ENCODE peak calls at places on chromosomes 1 and 21, in seven cellular contexts. One of them, this sample, is unnamed.
A peak's percentile ranks its signal among the peaks of the same experiment; 100 is the strongest.

GRCh38 chr21:42553435-42553834 is 39.8 kb downstream of the SLC37A1 start:
- DNase-seq in GM12878: no peak
- DNase-seq in GM23338: no peak
- DNase-seq in HepG2: no peak
- DNase-seq in HCT116: no peak
- DNase-seq in SK-N-SH: no peak
- DNase-seq in K562: no peak
- DNase-seq in this sample: no peak

GRCh38 chr1:40762144-40762923 is 21.3 kb upstream of the KCNQ4 start:
- DNase-seq in GM12878: peak; percentile 31
- DNase-seq in GM23338: no peak
- DNase-seq in HepG2: no peak
- DNase-seq in HCT116: no peak
- DNase-seq in SK-N-SH: no peak
- DNase-seq in K562: no peak
- DNase-seq in this sample: no peak

GRCh38 chr1:173052681-173053196 is 2.0 kb upstream of the TNFSF18 start:
- DNase-seq in GM12878: no peak
- DNase-seq in GM23338: no peak
- DNase-seq in HepG2: no peak
- DNase-seq in HCT116: peak; percentile 49
- DNase-seq in SK-N-SH: no peak
- DNase-seq in K562: no peak
- DNase-seq in this sample: no peak

GRCh38 chr1:54553781-54554313 is 5.8 kb downstream of the ACOT11 start:
- DNase-seq in GM12878: no peak
- DNase-seq in GM23338: no peak
- DNase-seq in HepG2: no peak
- DNase-seq in HCT116: no peak
- DNase-seq in SK-N-SH: no peak
- DNase-seq in K562: no peak
- DNase-seq in this sample: no peak

GRCh38 chr1:47023268-47024137 is at the start of gene CYP4X1:
- DNase-seq in GM12878: no peak
- DNase-seq in GM23338: peak; percentile 71
- DNase-seq in HepG2: no peak
- DNase-seq in HCT116: no peak
- DNase-seq in SK-N-SH: peak; percentile 11
- DNase-seq in K562: no peak
- DNase-seq in this sample: no peak

GRCh38 chr1:232793944-232794343 is 11.3 kb upstream of the MAP10 start:
- DNase-seq in GM12878: no peak
- DNase-seq in GM23338: no peak
- DNase-seq in HepG2: no peak
- DNase-seq in HCT116: peak; percentile 2
- DNase-seq in SK-N-SH: no peak
- DNase-seq in K562: no peak
- DNase-seq in this sample: peak; percentile 56

GRCh38 chr21:16708431-16708830 is 804.4 kb upstream of the CXADR start:
- DNase-seq in GM12878: no peak
- DNase-seq in GM23338: no peak
- DNase-seq in HepG2: no peak
- DNase-seq in HCT116: no peak
- DNase-seq in SK-N-SH: no peak
- DNase-seq in K562: no peak
- DNase-seq in this sample: no peak

GRCh38 chr1:180270767-180271639 is 40.9 kb downstream of the LHX4 start:
- DNase-seq in GM12878: no peak
- DNase-seq in GM23338: peak; percentile 27
- DNase-seq in HepG2: peak; percentile 30
- DNase-seq in HCT116: no peak
- DNase-seq in SK-N-SH: no peak
- DNase-seq in K562: peak; percentile 80
- DNase-seq in this sample: no peak

GRCh38 chr1:29438991-29439390 is 202.7 kb downstream of the PTPRU start:
- DNase-seq in GM12878: no peak
- DNase-seq in GM23338: no peak
- DNase-seq in HepG2: no peak
- DNase-seq in HCT116: no peak
- DNase-seq in SK-N-SH: no peak
- DNase-seq in K562: no peak
- DNase-seq in this sample: no peak

GRCh38 chr1:5856246-5856815 is 135.9 kb downstream of the NPHP4 start:
- DNase-seq in GM12878: no peak
- DNase-seq in GM23338: peak; percentile 14
- DNase-seq in HepG2: peak; percentile 11
- DNase-seq in HCT116: peak; percentile 4
- DNase-seq in SK-N-SH: no peak
- DNase-seq in K562: peak; percentile 24
- DNase-seq in this sample: no peak

GRCh38 chr1:185479781-185480180 is 162.7 kb upstream of the IVNS1ABP start:
- DNase-seq in GM12878: no peak
- DNase-seq in GM23338: no peak
- DNase-seq in HepG2: no peak
- DNase-seq in HCT116: no peak
- DNase-seq in SK-N-SH: no peak
- DNase-seq in K562: no peak
- DNase-seq in this sample: no peak

GRCh38 chr1:65422241-65423203 is 2.1 kb downstream of the LEPR start:
- DNase-seq in GM12878: no peak
- DNase-seq in GM23338: no peak
- DNase-seq in HepG2: no peak
- DNase-seq in HCT116: no peak
- DNase-seq in SK-N-SH: no peak
- DNase-seq in K562: peak; percentile 77
- DNase-seq in this sample: no peak

GRCh38 chr1:199242601-199243000 is 603.8 kb downstream of the PTPRC start:
- DNase-seq in GM12878: no peak
- DNase-seq in GM23338: no peak
- DNase-seq in HepG2: no peak
- DNase-seq in HCT116: no peak
- DNase-seq in SK-N-SH: no peak
- DNase-seq in K562: no peak
- DNase-seq in this sample: no peak

GRCh38 chr21:44525431-44526095 is 14.4 kb downstream of the KRTAP10-1 start:
- DNase-seq in GM12878: no peak
- DNase-seq in GM23338: no peak
- DNase-seq in HepG2: peak; percentile 23
- DNase-seq in HCT116: no peak
- DNase-seq in SK-N-SH: no peak
- DNase-seq in K562: no peak
- DNase-seq in this sample: no peak

GRCh38 chr1:74375376-74375775 is 137.0 kb downstream of the LRRC53 start:
- DNase-seq in GM12878: no peak
- DNase-seq in GM23338: no peak
- DNase-seq in HepG2: no peak
- DNase-seq in HCT116: no peak
- DNase-seq in SK-N-SH: no peak
- DNase-seq in K562: no peak
- DNase-seq in this sample: no peak

GRCh38 chr1:38835230-38835827 is 24.2 kb downstream of the RRAGC start:
- DNase-seq in GM12878: peak; percentile 60
- DNase-seq in GM23338: peak; percentile 95
- DNase-seq in HepG2: peak; percentile 83
- DNase-seq in HCT116: peak; percentile 81
- DNase-seq in SK-N-SH: peak; percentile 64
- DNase-seq in K562: peak; percentile 92
- DNase-seq in this sample: peak; percentile 72

GRCh38 chr1:204367193-204367858 is 7.6 kb upstream of the PLEKHA6 start:
- DNase-seq in GM12878: no peak
- DNase-seq in GM23338: no peak
- DNase-seq in HepG2: no peak
- DNase-seq in HCT116: no peak
- DNase-seq in SK-N-SH: no peak
- DNase-seq in K562: no peak
- DNase-seq in this sample: no peak
- TF ChIP-seq REST in GM12878: no peak
- TF ChIP-seq REST in GM23338: no peak
- TF ChIP-seq REST in HepG2: no peak
- TF ChIP-seq REST in HCT116: no peak
- TF ChIP-seq REST in SK-N-SH: no peak
- TF ChIP-seq REST in K562: no peak
- TF ChIP-seq REST in this sample: no peak

GRCh38 chr1:206582537-206583460 is 29.5 kb downstream of the EIF2D start:
- DNase-seq in GM12878: no peak
- DNase-seq in GM23338: no peak
- DNase-seq in HepG2: no peak
- DNase-seq in HCT116: no peak
- DNase-seq in SK-N-SH: no peak
- DNase-seq in K562: no peak
- DNase-seq in this sample: no peak

GRCh38 chr1:206581571-206581981 is 30.7 kb downstream of the EIF2D start:
- DNase-seq in GM12878: no peak
- DNase-seq in GM23338: no peak
- DNase-seq in HepG2: no peak
- DNase-seq in HCT116: no peak
- DNase-seq in SK-N-SH: no peak
- DNase-seq in K562: no peak
- DNase-seq in this sample: no peak

GRCh38 chr1:206580438-206581113 is 31.7 kb downstream of the EIF2D start:
- DNase-seq in GM12878: no peak
- DNase-seq in GM23338: no peak
- DNase-seq in HepG2: no peak
- DNase-seq in HCT116: no peak
- DNase-seq in SK-N-SH: no peak
- DNase-seq in K562: no peak
- DNase-seq in this sample: no peak

GRCh38 chr1:206584265-206584648 is 28.0 kb downstream of the EIF2D start:
- DNase-seq in GM12878: no peak
- DNase-seq in GM23338: no peak
- DNase-seq in HepG2: no peak
- DNase-seq in HCT116: no peak
- DNase-seq in SK-N-SH: no peak
- DNase-seq in K562: no peak
- DNase-seq in this sample: no peak

DNA sequence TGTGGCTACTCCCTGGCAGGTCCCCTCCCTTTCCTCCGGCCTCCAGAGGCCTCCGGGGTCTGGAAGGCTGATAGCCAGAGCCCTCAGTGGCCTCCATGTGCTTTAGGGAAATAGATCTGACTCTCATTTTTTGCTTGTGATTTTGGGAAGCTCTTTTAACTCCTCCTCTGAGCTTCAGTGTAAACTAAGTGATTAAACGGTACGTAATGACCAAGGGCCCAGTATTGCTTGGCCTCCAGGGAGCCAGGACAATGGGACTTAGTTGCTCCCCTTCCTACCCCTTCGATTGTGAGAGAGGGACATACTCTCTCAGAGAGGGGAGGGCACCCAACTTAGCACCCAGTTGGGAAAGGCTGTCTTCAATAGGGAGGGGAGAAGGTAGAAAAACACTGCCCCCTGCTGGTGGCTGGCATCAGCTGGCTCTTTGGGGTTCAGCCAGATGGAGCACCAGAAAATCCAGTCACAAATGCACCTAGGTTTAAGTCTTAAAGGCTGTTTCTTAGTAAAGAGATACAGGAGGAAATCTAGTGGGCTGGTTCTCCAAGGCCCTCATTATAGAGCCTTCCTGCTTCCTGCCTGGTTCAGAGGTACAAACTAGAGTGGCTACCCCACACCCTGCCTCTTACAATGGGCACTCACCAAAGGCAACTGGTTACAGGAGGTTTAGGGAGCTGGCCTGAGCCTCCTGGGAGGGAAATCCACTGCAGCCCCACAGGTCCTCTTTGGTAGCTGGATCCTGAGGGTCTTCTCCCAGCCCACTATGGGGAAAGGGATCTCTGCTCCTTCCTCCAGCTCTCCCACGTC is 28.6 kb downstream of the EIF2D start:
- DNase-seq in GM12878: no peak
- DNase-seq in GM23338: peak; percentile 90
- DNase-seq in HepG2: peak; percentile 55
- DNase-seq in HCT116: peak; percentile 45
- DNase-seq in SK-N-SH: peak; percentile 84
- DNase-seq in K562: peak; percentile 91
- DNase-seq in this sample: peak; percentile 59
- H3K4me1 ChIP-seq in GM12878: peaks cover 31% of the 10 kb centered on the region
- H3K4me1 ChIP-seq in GM23338: no peaks in the 10 kb centered on the region
- H3K4me1 ChIP-seq in HepG2: no peaks in the 10 kb centered on the region
- H3K4me1 ChIP-seq in HCT116: no peaks in the 10 kb centered on the region
- H3K4me1 ChIP-seq in SK-N-SH: peaks cover 4% of the 10 kb centered on the region
- H3K4me1 ChIP-seq in K562: peaks cover 9% of the 10 kb centered on the region
- H3K4me1 ChIP-seq in this sample: no peaks in the 10 kb centered on the region

GRCh38 chr21:33126569-33126968 is 56.6 kb downstream of the OLIG1 start:
- DNase-seq in GM12878: no peak
- DNase-seq in GM23338: no peak
- DNase-seq in HepG2: no peak
- DNase-seq in HCT116: no peak
- DNase-seq in SK-N-SH: no peak
- DNase-seq in K562: no peak
- DNase-seq in this sample: no peak
- TF ChIP-seq POLR2AphosphoS5 in GM12878: no peak
- TF ChIP-seq POLR2AphosphoS5 in GM23338: no peak
- TF ChIP-seq POLR2AphosphoS5 in HepG2: no peak
- TF ChIP-seq POLR2AphosphoS5 in HCT116: no peak
- TF ChIP-seq POLR2AphosphoS5 in SK-N-SH: no peak
- TF ChIP-seq POLR2AphosphoS5 in K562: no peak
- TF ChIP-seq POLR2AphosphoS5 in this sample: no peak

DNA sequence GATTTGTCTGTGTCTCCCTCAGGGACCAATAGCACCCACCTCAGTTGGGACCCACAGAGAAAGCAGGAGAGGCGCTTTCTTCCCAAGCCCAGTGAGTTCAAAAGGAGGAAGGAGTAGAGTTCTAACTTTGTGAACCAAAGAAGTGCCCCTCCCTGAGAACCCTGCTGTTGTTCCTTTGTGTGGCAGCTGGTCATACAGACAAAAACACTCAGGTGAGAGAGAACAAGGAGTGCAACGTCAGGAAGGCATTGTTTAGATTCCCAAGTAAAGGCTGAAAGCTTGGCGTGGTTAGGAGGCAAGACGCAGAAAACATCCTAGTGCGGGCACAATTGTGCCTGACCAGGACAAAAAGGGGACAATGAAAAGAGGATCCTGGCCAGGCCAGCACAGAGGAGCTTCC is 654.6 kb downstream of the KIF26B start:
- DNase-seq in GM12878: no peak
- DNase-seq in GM23338: peak; percentile 43
- DNase-seq in HepG2: no peak
- DNase-seq in HCT116: no peak
- DNase-seq in SK-N-SH: no peak
- DNase-seq in K562: no peak
- DNase-seq in this sample: no peak
- TF ChIP-seq REST in GM12878: no peak
- TF ChIP-seq REST in GM23338: no peak
- TF ChIP-seq REST in HepG2: no peak
- TF ChIP-seq REST in HCT116: no peak
- TF ChIP-seq REST in SK-N-SH: no peak
- TF ChIP-seq REST in K562: no peak
- TF ChIP-seq REST in this sample: no peak

DNA sequence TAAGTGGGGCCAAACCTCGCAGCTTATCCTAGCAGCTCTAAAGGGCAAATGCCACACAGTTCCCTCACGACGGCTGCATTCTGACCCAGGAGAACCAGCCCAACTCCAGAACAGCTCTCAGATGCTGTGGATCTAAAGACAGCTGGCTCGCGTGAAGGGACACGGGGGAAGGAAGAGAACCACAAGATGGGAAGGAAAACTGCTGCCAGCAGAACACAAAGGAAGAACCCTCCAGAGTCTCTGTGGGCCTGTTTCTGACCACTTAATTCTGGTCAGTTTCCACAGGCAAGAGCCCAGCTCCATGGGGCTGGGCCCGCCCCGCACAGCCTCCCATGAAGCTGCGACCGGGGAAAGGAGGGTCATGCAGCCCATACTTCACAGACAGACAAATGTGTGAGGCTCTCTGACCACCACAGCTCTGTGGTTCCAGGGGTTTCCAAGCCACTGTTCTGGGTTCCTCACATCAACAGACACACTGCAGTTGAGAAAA is 61.1 kb downstream of the SLC45A1 start:
- DNase-seq in GM12878: no peak
- DNase-seq in GM23338: no peak
- DNase-seq in HepG2: no peak
- DNase-seq in HCT116: no peak
- DNase-seq in SK-N-SH: no peak
- DNase-seq in K562: no peak
- DNase-seq in this sample: no peak
- H3K4me1 ChIP-seq in GM12878: no peaks in the 10 kb centered on the region
- H3K4me1 ChIP-seq in GM23338: peaks cover 22% of the 10 kb centered on the region
- H3K4me1 ChIP-seq in HepG2: peaks cover 18% of the 10 kb centered on the region
- H3K4me1 ChIP-seq in HCT116: peaks cover 2% of the 10 kb centered on the region
- H3K4me1 ChIP-seq in SK-N-SH: peaks cover 8% of the 10 kb centered on the region
- H3K4me1 ChIP-seq in K562: no peaks in the 10 kb centered on the region
- H3K4me1 ChIP-seq in this sample: peaks cover 59% of the 10 kb centered on the region

This sample was measured in Panc1.